ENCODE peak calls at places on chromosomes 12 and 14, in ten cellular contexts. Q is NCI-H1417 treated with DMSO at 0.1 percent for 48 hours; V is tibial artery; K is stimulated activated CD4-positive, alpha-beta T cell treated with anti-CD3 and anti-CD28 coated beads, Interleukin-12 subunit alpha, Interleukin-12 subunit beta, amount 100 ng/mL, for 4 hours; A is activated CD8-positive, alpha-beta memory T cell treated with anti-CD3 and anti-CD28 coated beads, Interleukin-2, amount 50 U/mL, for 4 hours; E is Caco-2; W is NCI-H2081; Y is NAMALWA; B is WERI-Rb-1; D is fibroblast of lung. X is an unnamed sample.
A peak's percentile ranks its signal among the peaks of the same experiment; 100 is the strongest.

GRCh38 chr14:68824517-68825347 is 31.9 kb upstream of the ZFP36L1 start:
- DNase-seq in B (peak; percentile 91), E (peak; percentile 78), Q (no peak), D (peak; percentile 69), W (peak; percentile 49), V (peak; percentile 90), K (no peak), A (peak; percentile 44), Y (peak; percentile 36), X (no peak)

GRCh38 chr12:89140580-89141236 is 211.6 kb downstream of the DUSP6 start:
- DNase-seq in B (no peak), V (no peak), Y (no peak), K (no peak), W (no peak), Q (no peak), D (peak; percentile 79), A (no peak), E (no peak), X (no peak)

GRCh38 chr14:72864712-72865365 is 29.1 kb downstream of the DPF3 start:
- DNase-seq in V (no peak), Y (no peak), K (no peak), Q (no peak), W (no peak), D (no peak), E (no peak), B (no peak), A (no peak), X (no peak)

GRCh38 chr12:62606654-62607053 is 140.0 kb downstream of the MON2 start:
- DNase-seq in A (no peak), V (no peak), D (no peak), W (no peak), Q (no peak), K (no peak), Y (no peak), E (no peak), B (no peak), X (no peak)

GRCh38 chr12:3117628-3118027 is 40.4 kb downstream of the TSPAN9 start:
- DNase-seq in B (no peak), D (peak; percentile 85), W (no peak), K (no peak), Y (no peak), E (no peak), A (no peak), V (no peak), Q (no peak), X (no peak)

GRCh38 chr14:91806716-91807115 is 60.6 kb downstream of the TC2N start:
- DNase-seq in K (no peak), Q (no peak), W (no peak), Y (no peak), D (no peak), A (no peak), V (no peak), E (no peak), B (no peak), X (no peak)

GRCh38 chr14:97117693-97118092 is 320.5 kb downstream of the VRK1 start:
- DNase-seq in Q (no peak), V (no peak), W (no peak), K (no peak), B (no peak), D (no peak), E (no peak), Y (no peak), A (no peak), X (no peak)

GRCh38 chr14:93100570-93100969 is 15.2 kb downstream of the ITPK1 start:
- DNase-seq in B (peak; percentile 26), W (no peak), D (no peak), Q (no peak), E (no peak), K (no peak), A (no peak), V (no peak), Y (no peak), X (no peak)

GRCh38 chr14:61491876-61492440 is 170.6 kb downstream of the PRKCH start:
- DNase-seq in D (no peak), A (no peak), Y (no peak), E (no peak), K (no peak), B (no peak), Q (no peak), V (no peak), W (no peak), X (no peak)

GRCh38 chr14:91830777-91831176 is 36.6 kb downstream of the TC2N start:
- DNase-seq in V (no peak), K (no peak), Q (no peak), B (no peak), E (no peak), A (no peak), D (no peak), W (no peak), Y (peak; percentile 71), X (no peak)

GRCh38 chr12:124411953-124412645 is 117.2 kb downstream of the RFLNA start:
- DNase-seq in D (no peak), V (no peak), B (no peak), K (no peak), W (no peak), A (no peak), Q (no peak), E (no peak), Y (no peak), X (no peak)

GRCh38 chr14:37550511-37550910 is 44.5 kb downstream of the FOXA1 start:
- DNase-seq in V (no peak), W (no peak), K (no peak), A (no peak), D (peak; percentile 92), E (no peak), B (no peak), Q (no peak), Y (no peak), X (no peak)

GRCh38 chr12:66633676-66634075 is 45.2 kb downstream of the GRIP1 start:
- DNase-seq in Y (no peak), Q (no peak), W (no peak), B (no peak), K (no peak), V (no peak), D (peak; percentile 25), E (no peak), A (no peak), X (no peak)

GRCh38 chr14:90760591-90761316 is 55.5 kb downstream of the TTC7B start:
- DNase-seq in Y (peak; percentile 21), W (peak; percentile 29), K (no peak), E (no peak), V (no peak), B (peak; percentile 36), A (no peak), D (peak; percentile 50), Q (no peak), X (no peak)

GRCh38 chr12:32727237-32727636 is 28.5 kb downstream of the YARS2 start:
- DNase-seq in W (no peak), B (no peak), V (no peak), E (no peak), Q (no peak), Y (peak; percentile 14), K (no peak), A (no peak), D (no peak), X (no peak)

GRCh38 chr12:65464930-65465329 is 186.4 kb downstream of the MSRB3 start:
- DNase-seq in A (no peak), V (no peak), W (no peak), K (no peak), Y (no peak), E (no peak), Q (no peak), D (peak; percentile 94), B (no peak), X (no peak)

GRCh38 chr14:100761481-100761880 is 34.8 kb downstream of the DLK1 start:
- DNase-seq in B (no peak), A (no peak), K (no peak), Q (peak; percentile 13), E (no peak), V (no peak), D (peak; percentile 89), Y (no peak), W (no peak), X (no peak)

GRCh38 chr12:3491938-3492867 is 1.2 kb downstream of the PRMT8 start:
- DNase-seq in A (peak; percentile 24), E (peak; percentile 61), D (peak; percentile 53), B (peak; percentile 52), W (no peak), Y (no peak), V (no peak), Q (no peak), K (peak; percentile 39), X (no peak)

GRCh38 chr12:15978431-15978950 is 67.4 kb downstream of the DERA start:
- DNase-seq in Q (no peak), Y (no peak), A (no peak), E (no peak), W (no peak), D (peak; percentile 53), V (no peak), B (no peak), K (no peak), X (no peak)

GRCh38 chr12:94174576-94174975 is 26.2 kb downstream of the PLXNC1 start:
- DNase-seq in E (no peak), Y (peak; percentile 54), K (no peak), A (no peak), W (no peak), V (no peak), B (no peak), D (no peak), Q (no peak), X (no peak)

GRCh38 chr12:104571328-104571727 is 114.6 kb downstream of the CHST11 start:
- DNase-seq in V (no peak), E (no peak), A (no peak), B (no peak), Y (no peak), W (no peak), D (no peak), K (no peak), Q (no peak), X (no peak)

GRCh38 chr12:45670339-45671065 is 59.0 kb upstream of the ARID2 start:
- DNase-seq in Y (peak; percentile 20), K (no peak), Q (no peak), D (no peak), W (no peak), B (no peak), E (no peak), A (no peak), V (no peak), X (no peak)

GRCh38 chr14:89182326-89182725 is 234.7 kb downstream of the FOXN3 start:
- DNase-seq in E (no peak), A (no peak), Q (no peak), Y (no peak), D (no peak), K (no peak), V (no peak), W (no peak), B (peak; percentile 23), X (no peak)

GRCh38 chr12:6233121-6233971 is 33.1 kb downstream of the CD9 start:
- DNase-seq in Q (no peak), B (no peak), K (no peak), D (peak; percentile 22), W (no peak), E (no peak), Y (no peak), A (no peak), V (peak; percentile 69), X (no peak)

GRCh38 chr14:103232338-103232808 is 101.7 kb upstream of the EIF5 start:
- DNase-seq in Q (no peak), V (peak; percentile 47), A (no peak), E (no peak), K (no peak), Y (no peak), W (peak; percentile 77), D (no peak), B (peak; percentile 38), X (no peak)

GRCh38 chr14:53591816-53592215 is 364.8 kb downstream of the BMP4 start:
- DNase-seq in K (no peak), Y (no peak), W (no peak), D (no peak), V (no peak), A (no peak), Q (no peak), B (no peak), E (no peak), X (no peak)

GRCh38 chr14:59422069-59422881 is 42.9 kb downstream of the GPR135 start:
- DNase-seq in B (no peak), W (no peak), Q (no peak), V (no peak), D (no peak), E (no peak), A (no peak), Y (no peak), K (no peak), X (no peak)

GRCh38 chr12:114152890-114153289 is 186.8 kb upstream of the RBM19 start:
- DNase-seq in W (no peak), B (no peak), E (no peak), Y (no peak), Q (no peak), K (no peak), A (no peak), D (no peak), V (no peak), X (no peak)